ENCODE peak calls at places on chromosomes 5 and 9, in five cellular contexts. H is astrocyte of the cerebellum, J is NAMALWA, Q is stomach, U is fibroblast of gingiva. O is an unnamed sample.

GRCh38 chr5:17118631-17119030 is 98.8 kb upstream of the BASP1 start:
- DNase-seq in J (no peak), Q (peak; percentile 41), H (peak; percentile 40), U (peak; percentile 66), O (peak; percentile 68)

GRCh38 chr9:76215066-76215465 is 179.2 kb downstream of the RFK start:
- DNase-seq in Q (no peak), U (peak; percentile 67), H (peak; percentile 53), J (no peak), O (no peak)

GRCh38 chr5:14180437-14180836 is 37.3 kb downstream of the TRIO start:
- DNase-seq in Q (no peak), H (no peak), U (no peak), J (no peak), O (no peak)

GRCh38 chr9:37582548-37583157 is 6.5 kb upstream of the FBXO10 start:
- DNase-seq in U (peak; percentile 70), Q (no peak), H (peak; percentile 62), J (peak; percentile 77), O (no peak)

GRCh38 chr9:33329117-33329563 is 38.8 kb downstream of the NFX1 start:
- DNase-seq in Q (peak; percentile 82), H (peak; percentile 69), U (peak; percentile 88), J (no peak), O (no peak)

GRCh38 chr5:131774652-131775367 is 22.0 kb downstream of the FNIP1 start:
- DNase-seq in Q (no peak), H (no peak), U (no peak), J (no peak), O (no peak)

GRCh38 chr9:112002847-112003457 is 106.3 kb downstream of the UGCG start:
- DNase-seq in Q (no peak), H (no peak), U (peak; percentile 32), J (no peak), O (no peak)

GRCh38 chr5:170791325-170791954 is 7.9 kb downstream of the GABRP start:
- DNase-seq in Q (peak; percentile 86), H (peak; percentile 18), U (peak; percentile 52), J (peak; percentile 67), O (peak; percentile 57)

GRCh38 chr9:33676746-33677505 is 118.4 kb upstream of the PRSS3 start:
- DNase-seq in Q (peak; percentile 25), H (no peak), U (peak; percentile 4), J (peak; percentile 12), O (peak; percentile 46)

GRCh38 chr9:26904671-26905070 is 12.1 kb upstream of the CAAP1 start:
- DNase-seq in H (no peak), Q (no peak), U (no peak), J (no peak), O (no peak)

GRCh38 chr5:74412064-74412463 is 228.5 kb downstream of the ENC1 start:
- DNase-seq in U (no peak), J (no peak), Q (no peak), H (no peak), O (no peak)

GRCh38 chr9:129109952-129110739 is 447 bp downstream of the CRAT start:
- DNase-seq in U (peak; percentile 41), Q (no peak), J (no peak), H (no peak), O (no peak)

GRCh38 chr9:16333697-16334096 is 536.8 kb downstream of the BNC2 start:
- DNase-seq in J (no peak), Q (no peak), U (peak; percentile 33), H (no peak), O (no peak)

GRCh38 chr9:114844766-114845165 is 38.9 kb upstream of the TNFSF15 start:
- DNase-seq in H (no peak), Q (no peak), U (no peak), J (no peak), O (no peak)

GRCh38 chr9:23073136-23073535 is 626.5 kb downstream of the DMRTA1 start:
- DNase-seq in J (no peak), H (no peak), Q (no peak), U (no peak), O (no peak)

GRCh38 chr9:19660019-19660418 is 128.8 kb downstream of the SLC24A2 start:
- DNase-seq in H (no peak), Q (no peak), U (no peak), J (no peak), O (no peak)

GRCh38 chr5:129122560-129122959 is 28.0 kb downstream of the ISOC1 start:
- DNase-seq in H (no peak), Q (no peak), U (no peak), J (no peak), O (no peak)

GRCh38 chr9:79023134-79023577 is 548.6 kb upstream of the TLE4 start:
- DNase-seq in U (peak; percentile 78), J (no peak), Q (no peak), H (peak; percentile 85), O (no peak)

GRCh38 chr9:93698140-93698908 is 121.9 kb downstream of the PHF2 start:
- DNase-seq in H (no peak), U (no peak), J (no peak), Q (no peak), O (no peak)

GRCh38 chr9:34230556-34230955 is 51.7 kb downstream of the UBAP1 start:
- DNase-seq in H (no peak), U (no peak), J (no peak), Q (no peak), O (no peak)

GRCh38 chr5:172546196-172546595 is 91.9 kb upstream of the SH3PXD2B start:
- DNase-seq in U (no peak), H (no peak), J (no peak), Q (no peak), O (no peak)

GRCh38 chr9:21155501-21155900 is 11.0 kb downstream of the IFNA21 start:
- DNase-seq in Q (no peak), H (no peak), J (no peak), U (no peak), O (no peak)

GRCh38 chr9:36136277-36136893 is at the start of gene GLIPR2:
- DNase-seq in Q (peak; percentile 84), J (peak; percentile 67), U (peak; percentile 58), H (no peak), O (peak; percentile 92)

GRCh38 chr9:129289883-129290282 is 111.8 kb upstream of the IER5L start:
- DNase-seq in J (no peak), Q (no peak), H (no peak), U (no peak), O (peak; percentile 4)

GRCh38 chr5:131220566-131220965 is 43.3 kb upstream of the CDC42SE2 start:
- DNase-seq in U (no peak), Q (no peak), H (no peak), J (no peak), O (no peak)

GRCh38 chr5:32274548-32275420 is 38.0 kb downstream of the MTMR12 start:
- DNase-seq in J (no peak), H (no peak), Q (no peak), U (no peak), O (no peak)